ENCODE peak calls at places on chromosomes 2 and 18, in five cellular contexts. V is psoas muscle, S is left ventricle myocardium inferior, I is brain microvascular endothelial cell, C is colonic mucosa. Q is an unnamed sample.

GRCh38 chr2:181915096-181915495 is 23.6 kb downstream of the ITPRID2 start:
- DNase-seq in I (no peak), C (no peak), V (no peak), S (no peak), Q (no peak)

GRCh38 chr2:72024451-72025175 is 123.0 kb downstream of the CYP26B1 start:
- DNase-seq in V (no peak), I (no peak), C (peak), S (no peak), Q (no peak)

GRCh38 chr2:205860146-205860545 is 177.8 kb downstream of the NRP2 start:
- DNase-seq in I (no peak), C (no peak), S (no peak), V (no peak), Q (no peak)

GRCh38 chr2:128562471-128563347 is 244.0 kb upstream of the HS6ST1 start:
- DNase-seq in V (no peak), S (no peak), C (no peak), I (peak), Q (no peak)

GRCh38 chr18:40259073-40259472 is 1696.0 kb upstream of the PIK3C3 start:
- DNase-seq in I (no peak), V (no peak), S (no peak), C (no peak), Q (no peak)

GRCh38 chr18:63316612-63317555 is 2.7 kb downstream of the BCL2 start:
- DNase-seq in S (no peak), I (no peak), C (no peak), V (no peak), Q (no peak)

GRCh38 chr2:226664140-226664539 is 135.5 kb downstream of the IRS1 start:
- DNase-seq in S (peak), I (no peak), V (no peak), C (no peak), Q (no peak)

GRCh38 chr2:202608142-202608852 is 26.5 kb upstream of the FAM117B start:
- DNase-seq in C (no peak), V (no peak), S (no peak), I (no peak), Q (no peak)

GRCh38 chr2:11480406-11480805 is 14.4 kb upstream of the E2F6 start:
- DNase-seq in V (no peak), I (no peak), S (no peak), C (no peak), Q (no peak)

GRCh38 chr18:56096861-56097260 is 508.9 kb upstream of the TCF4 start:
- DNase-seq in S (no peak), C (no peak), V (no peak), I (no peak), Q (no peak)

GRCh38 chr2:66925128-66925527 is 472.0 kb upstream of the ETAA1 start:
- DNase-seq in V (no peak), C (no peak), I (no peak), S (no peak), Q (no peak)

GRCh38 chr2:27171351-27171848 is 22.6 kb downstream of the TCF23 start:
- DNase-seq in V (no peak), I (no peak), S (no peak), C (no peak), Q (no peak)

GRCh38 chr18:25467226-25468065 is 115.5 kb upstream of the ZNF521 start:
- DNase-seq in V (peak), C (no peak), I (no peak), S (peak), Q (no peak)

GRCh38 chr2:24683408-24683807 is 109.8 kb downstream of the PTRHD1 start:
- DNase-seq in C (no peak), I (no peak), V (no peak), S (no peak), Q (no peak)

GRCh38 chr2:207143131-207143473 is 22.6 kb downstream of the KLF7 start:
- DNase-seq in S (no peak), V (no peak), I (no peak), C (no peak), Q (no peak)

GRCh38 chr18:41378628-41379027 is 576.4 kb upstream of the PIK3C3 start:
- DNase-seq in V (no peak), C (no peak), I (peak), S (no peak), Q (no peak)

GRCh38 chr2:46749042-46749461 is 166.6 kb downstream of the MCFD2 start:
- DNase-seq in C (no peak), I (peak), V (no peak), S (no peak), Q (no peak)

GRCh38 chr18:46756172-46756558 is 688 bp downstream of the ST8SIA5 start:
- DNase-seq in I (no peak), V (no peak), S (no peak), C (no peak), Q (no peak)
- H3K4me3 ChIP-seq in I (no peak), V (peak), S (peak), C (peak), Q (no peak)

DNA sequence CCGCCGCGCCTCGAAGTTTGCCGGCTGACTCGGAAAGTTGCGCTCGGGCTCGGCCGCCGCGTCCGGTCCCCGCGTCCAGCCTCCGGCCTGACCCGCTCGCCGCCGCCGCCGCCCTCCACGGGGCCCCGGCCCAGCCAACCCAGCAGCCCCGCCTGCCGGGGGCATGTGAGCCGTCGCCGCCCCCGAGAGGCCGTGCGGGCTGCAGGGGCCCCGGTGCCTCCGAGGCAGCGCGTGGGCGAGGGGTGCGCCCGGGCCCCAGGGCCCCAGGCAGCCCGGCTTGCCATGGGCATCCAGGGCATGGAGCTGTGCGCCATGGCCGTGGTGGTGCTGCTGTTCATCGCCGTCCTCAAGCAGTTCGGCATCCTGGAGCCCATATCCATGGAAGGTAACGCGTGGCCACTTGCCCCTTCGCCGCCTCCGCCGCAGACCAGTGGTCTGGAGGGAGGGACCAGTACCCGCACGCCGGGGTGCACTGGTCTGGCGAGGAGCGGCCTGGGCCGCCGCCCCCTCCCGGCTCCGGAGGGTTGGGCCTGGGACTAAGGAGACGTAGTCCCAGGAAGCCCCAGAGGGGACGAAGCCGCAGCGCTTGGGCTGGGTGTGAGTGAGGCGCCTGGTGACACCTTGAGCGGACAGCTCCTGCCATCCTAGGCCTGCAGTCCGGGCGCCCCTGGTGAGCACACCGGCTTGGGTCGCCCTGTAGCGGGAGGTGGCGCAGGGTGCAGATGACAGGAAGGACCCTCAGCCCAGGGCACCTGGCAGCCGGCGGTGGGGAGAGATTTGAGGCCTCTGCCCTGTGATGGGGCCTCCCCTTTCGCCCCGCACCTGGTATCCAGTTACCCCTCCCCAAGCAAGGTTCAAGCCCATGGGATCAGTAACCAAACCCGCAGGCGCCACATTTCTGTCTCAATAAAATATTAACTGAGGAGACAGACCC is 49.9 kb downstream of the KCNIP3 start:
- DNase-seq in S (peak), V (peak), I (no peak), C (peak), Q (no peak)
- H3K4me3 ChIP-seq in S (peak), V (peak), I (peak), C (peak), Q (no peak)

GRCh38 chr2:232900811-232901701 is 31.0 kb downstream of the SNORC start:
- DNase-seq in V (no peak), I (no peak), S (no peak), C (no peak), Q (no peak)
- H3K4me3 ChIP-seq in V (no peak), I (no peak), S (no peak), C (no peak), Q (no peak)

GRCh38 chr2:105397025-105397722 is 1.7 kb downstream of the FHL2 start:
- DNase-seq in V (no peak), C (no peak), I (no peak), S (no peak), Q (no peak)

GRCh38 chr2:105396254-105397024 is 2.4 kb downstream of the FHL2 start:
- DNase-seq in I (peak), C (peak), V (peak), S (no peak), Q (no peak)

GRCh38 chr2:105393373-105394055 is 5.3 kb downstream of the FHL2 start:
- DNase-seq in I (peak), S (peak), C (no peak), V (peak), Q (no peak)

GRCh38 chr2:105394951-105395611 is 3.8 kb downstream of the FHL2 start:
- DNase-seq in S (no peak), C (no peak), V (no peak), I (peak), Q (no peak)

GRCh38 chr2:105395691-105396090 is 3.2 kb downstream of the FHL2 start:
- DNase-seq in S (no peak), V (no peak), I (no peak), C (no peak), Q (no peak)
- H3K4me3 ChIP-seq in S (no peak), V (peak), I (peak), C (peak), Q (no peak)

GRCh38 chr2:105929506-105929905 is 184.8 kb downstream of the NCK2 start:
- DNase-seq in C (no peak), V (no peak), I (no peak), S (no peak), Q (peak)
- H3K4me3 ChIP-seq in C (no peak), V (no peak), I (no peak), S (no peak), Q (no peak)

Q was measured in Jurkat, Clone E6-1.